ENCODE peak calls at places on chromosome X, in four cellular contexts. M is astrocyte, K is mesendoderm, U is sigmoid colon. Q is an unnamed sample. For H3K4me1, the result is how much of the 10 kb centered on the place peaks cover.

GRCh38 chrX:143635915-143636314 is at the start of gene SLITRK4:
- DNase-seq in M (no peak), K (peak), U (no peak), Q (no peak)

GRCh38 chrX:107845625-107846024 is 20.0 kb downstream of the MID2 start:
- DNase-seq in M (no peak), K (peak), U (no peak), Q (no peak)

GRCh38 chrX:49106930-49107329 is 16.6 kb downstream of the GPKOW start:
- DNase-seq in M (peak), K (peak), U (no peak), Q (no peak)

GRCh38 chrX:122850326-122850725 is 333.8 kb upstream of the GRIA3 start:
- DNase-seq in M (peak), K (no peak), U (no peak), Q (no peak)

GRCh38 chrX:135112096-135112729 is 8.1 kb downstream of the ETDB start:
- DNase-seq in M (no peak), K (peak), U (no peak), Q (no peak)

GRCh38 chrX:19863237-19864223 is 23.9 kb downstream of the SH3KBP1 start:
- DNase-seq in M (peak), K (no peak), U (no peak), Q (no peak)

GRCh38 chrX:134406230-134406794 is 53.7 kb upstream of the HPRT1 start:
- DNase-seq in M (no peak), K (peak), U (no peak), Q (no peak)

GRCh38 chrX:70262952-70263567 is 3.1 kb upstream of the P2RY4 start:
- DNase-seq in M (peak), K (peak), U (no peak), Q (no peak)

GRCh38 chrX:149837639-149838038 is 43.3 kb upstream of the MAGEA8 start:
- DNase-seq in M (no peak), K (no peak), U (no peak), Q (no peak)

GRCh38 chrX:130719399-130719798 is 183.6 kb downstream of the ENOX2 start:
- DNase-seq in M (no peak), K (no peak), U (no peak), Q (no peak)

GRCh38 chrX:134684956-134685355 is 26.7 kb upstream of the PLAC1 start:
- DNase-seq in M (no peak), K (no peak), U (no peak), Q (no peak)

GRCh38 chrX:50100188-50100587 is 100.6 kb downstream of the AKAP4 start:
- DNase-seq in M (no peak), K (peak), U (no peak), Q (no peak)

GRCh38 chrX:129651756-129652564 is 2.8 kb downstream of the APLN start:
- DNase-seq in M (no peak), K (no peak), U (no peak), Q (no peak)

GRCh38 chrX:107826286-107827136 is 845 bp downstream of the MID2 start:
- DNase-seq in M (peak), K (peak), U (peak), Q (peak)

GRCh38 chrX:37786666-37787337 is 6.9 kb downstream of the CYBB start:
- DNase-seq in M (no peak), K (no peak), U (no peak), Q (no peak)

GRCh38 chrX:8364369-8365141 is 100.1 kb upstream of the VCX3B start:
- DNase-seq in M (peak), K (peak), U (no peak), Q (no peak)

GRCh38 chrX:9909254-9909653 is 57.9 kb upstream of the CLDN34 start:
- DNase-seq in M (no peak), K (no peak), U (no peak), Q (no peak)

GRCh38 chrX:130012683-130013082 is 30.2 kb downstream of the BCORL1 start:
- DNase-seq in M (no peak), K (no peak), U (no peak), Q (no peak)

GRCh38 chrX:30635630-30636029 is 17.6 kb upstream of the GK start:
- DNase-seq in M (no peak), K (no peak), U (no peak), Q (no peak)

GRCh38 chrX:78687586-78687985 is 28.5 kb upstream of the RTL3 start:
- DNase-seq in M (no peak), K (peak), U (no peak), Q (no peak)

GRCh38 chrX:37644381-37645305 is 40.9 kb upstream of the XK start:
- DNase-seq in M (no peak), K (no peak), U (no peak), Q (no peak)

GRCh38 chrX:104427693-104428092 is 138.3 kb upstream of the IL1RAPL2 start:
- DNase-seq in M (no peak), K (no peak), U (no peak), Q (no peak)

GRCh38 chrX:100208076-100208475 is 202.0 kb downstream of the PCDH19 start:
- DNase-seq in M (no peak), K (peak), U (no peak), Q (no peak)

GRCh38 chrX:26574208-26574607 is 358.2 kb downstream of the MAGEB5 start:
- DNase-seq in M (no peak), K (no peak), U (no peak), Q (no peak)

GRCh38 chrX:36898301-36898700 is 109.9 kb upstream of the FAM47C start:
- DNase-seq in M (no peak), K (peak), U (no peak), Q (no peak)

GRCh38 chrX:45479196-45479834 is 278.6 kb upstream of the DIPK2B start:
- DNase-seq in M (peak), K (no peak), U (no peak), Q (no peak)

GRCh38 chrX:129461801-129462456 is 61.4 kb downstream of the SMARCA1 start:
- DNase-seq in M (no peak), K (no peak), U (no peak), Q (no peak)

GRCh38 chrX:13082286-13083065 is 38.1 kb upstream of the FAM9C start:
- DNase-seq in M (no peak), K (no peak), U (no peak), Q (no peak)

GRCh38 chrX:70001269-70001668 is 48.5 kb downstream of the AWAT2 start:
- DNase-seq in M (no peak), K (no peak), U (no peak), Q (no peak)

GRCh38 chrX:130299279-130300009 is 30.7 kb upstream of the ZNF280C start:
- DNase-seq in M (no peak), K (no peak), U (no peak), Q (no peak)

GRCh38 chrX:24154490-24155034 is 5.0 kb downstream of the ZFX start:
- DNase-seq in M (no peak), K (no peak), U (no peak), Q (no peak)

GRCh38 chrX:18886344-18887161 is 97.4 kb downstream of the PHKA2 start:
- DNase-seq in M (peak), K (peak), U (peak), Q (peak)

GRCh38 chrX:115949900-115950822 is 220.4 kb upstream of the AGTR2 start:
- DNase-seq in M (no peak), K (peak), U (no peak), Q (no peak)

GRCh38 chrX:151790421-151791160 is 56.0 kb downstream of the CNGA2 start:
- DNase-seq in M (peak), K (no peak), U (no peak), Q (no peak)

GRCh38 chrX:68571292-68572256 is 72.7 kb downstream of the YIPF6 start:
- DNase-seq in M (peak), K (peak), U (no peak), Q (no peak)
- H3K4me1 ChIP-seq in M (under half), K (under half), U (under half), Q (under half)

GRCh38 chrX:132025085-132025484 is 2.0 kb downstream of the STK26 start:
- DNase-seq in M (no peak), K (peak), U (no peak), Q (no peak)
- H3K4me1 ChIP-seq in M (under half), K (under half), U (under half), Q (under half)

GRCh38 chrX:118528089-118528753 is 32.6 kb downstream of the DOCK11 start:
- DNase-seq in M (no peak), K (no peak), U (no peak), Q (peak)
- H3K4me1 ChIP-seq in M (under half), K (under half), U (under half), Q (under half)

GRCh38 chrX:113330416-113330815 is 489.8 kb upstream of the AMOT start:
- DNase-seq in M (no peak), K (no peak), U (no peak), Q (no peak)
- H3K4me1 ChIP-seq in M (under half), K (under half), U (under half), Q (under half)

DNA sequence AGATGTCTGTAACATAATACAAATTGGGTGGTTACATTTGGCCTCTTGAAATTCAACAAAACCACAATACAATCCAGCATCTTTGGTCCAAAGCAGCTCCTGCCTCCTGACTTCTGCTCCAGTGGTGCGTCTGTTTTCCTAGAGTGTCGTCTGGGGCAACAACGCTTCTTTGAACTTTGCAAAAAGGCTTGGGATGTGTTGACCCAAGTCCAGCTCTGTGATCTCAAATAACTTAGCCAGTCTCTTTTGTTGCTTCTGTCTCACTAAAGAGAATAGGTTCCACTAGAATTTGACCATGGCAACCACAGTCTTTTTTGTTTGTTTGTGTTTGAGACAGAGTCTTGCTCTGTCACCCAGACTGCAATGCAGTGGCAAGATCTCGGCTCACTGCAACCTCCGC is 324.0 kb downstream of the DHRSX start:
- DNase-seq in M (no peak), K (no peak), U (no peak), Q (no peak)
- H3K4me1 ChIP-seq in M (under half), K (under half), U (under half), Q (under half)

GRCh38 chrX:154731203-154731602 is 19.7 kb downstream of the GAB3 start:
- DNase-seq in M (no peak), K (no peak), U (no peak), Q (no peak)
- H3K4me1 ChIP-seq in M (half or more), K (under half), U (under half), Q (under half)

GRCh38 chrX:65690057-65690855 is 22.8 kb downstream of the MSN start:
- DNase-seq in M (peak), K (no peak), U (peak), Q (no peak)

GRCh38 chrX:65697915-65698796 is 30.7 kb downstream of the MSN start:
- DNase-seq in M (peak), K (peak), U (no peak), Q (peak)

GRCh38 chrX:65696613-65697012 is 29.2 kb downstream of the MSN start:
- DNase-seq in M (peak), K (no peak), U (no peak), Q (no peak)

GRCh38 chrX:65697173-65697572 is 29.7 kb downstream of the MSN start:
- DNase-seq in M (peak), K (peak), U (no peak), Q (no peak)

DNA sequence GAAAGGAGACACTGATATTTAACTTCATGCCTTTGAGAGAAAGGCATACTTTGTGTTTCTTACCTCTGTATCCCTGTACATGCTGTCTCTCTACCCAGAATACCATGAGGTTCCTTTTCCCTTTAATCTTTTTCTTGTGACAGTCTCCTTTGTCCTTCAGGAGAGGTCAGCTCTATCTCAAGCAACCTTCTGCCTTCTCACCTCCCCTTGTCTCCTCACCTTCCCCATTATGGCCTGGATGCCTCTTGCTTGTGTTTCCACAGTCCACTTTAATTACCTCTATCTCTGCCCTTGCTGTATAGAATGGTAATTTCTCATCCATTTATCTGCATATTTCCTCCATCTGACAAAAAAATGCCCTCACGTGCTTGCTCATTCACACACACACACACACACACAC is 28.4 kb downstream of the MSN start:
- DNase-seq in M (no peak), K (no peak), U (no peak), Q (no peak)
- H3K4me1 ChIP-seq in M (under half), K (under half), U (under half), Q (half or more)